ENCODE peak calls at places on chromosomes 6 and 20, in six cellular contexts. P is AG04450, W is natural killer cell, X is stomach, G is lung, T is fibroblast of mammary gland. O is an unnamed sample.

GRCh38 chr6:4103929-4104328 is 25.0 kb upstream of the FAM217A start:
- DNase-seq in G (no peak), X (peak), P (no peak), W (no peak), T (no peak), O (no peak)

GRCh38 chr6:138428943-138429616 is 25.1 kb downstream of the HEBP2 start:
- DNase-seq in X (no peak), P (peak), G (no peak), T (peak), W (no peak), O (no peak)

GRCh38 chr20:45433316-45433715 is 17.4 kb downstream of the PIGT start:
- DNase-seq in G (no peak), T (peak), W (no peak), P (peak), X (no peak), O (no peak)

GRCh38 chr6:72588155-72588554 is 33.7 kb upstream of the KCNQ5 start:
- DNase-seq in P (no peak), G (no peak), W (no peak), T (no peak), X (no peak), O (no peak)

GRCh38 chr20:38685853-38686473 is 38.3 kb upstream of the SLC32A1 start:
- DNase-seq in W (peak), T (peak), P (peak), X (peak), G (peak), O (no peak)

GRCh38 chr6:12039540-12040459 is 27.7 kb downstream of the HIVEP1 start:
- DNase-seq in T (no peak), W (no peak), X (no peak), G (no peak), P (no peak), O (no peak)

GRCh38 chr6:153001767-153002612 is 519 bp downstream of the MTRF1L start:
- DNase-seq in X (no peak), W (no peak), G (no peak), T (peak), P (no peak), O (no peak)

GRCh38 chr6:166032366-166033171 is 135.1 kb downstream of the TBXT start:
- DNase-seq in G (no peak), P (peak), X (no peak), W (no peak), T (peak), O (peak)

GRCh38 chr20:32456869-32457421 is 98.8 kb downstream of the ASXL1 start:
- DNase-seq in W (no peak), T (no peak), X (peak), P (no peak), G (no peak), O (no peak)

GRCh38 chr6:109239918-109240321 is 142.3 kb downstream of the CD164 start:
- DNase-seq in W (no peak), X (no peak), G (no peak), P (no peak), T (no peak), O (no peak)

GRCh38 chr20:58583586-58583985 is 67.5 kb upstream of the STX16 start:
- DNase-seq in T (no peak), G (no peak), P (no peak), X (no peak), W (no peak), O (no peak)

GRCh38 chr20:4829494-4830211 is 107.9 kb downstream of the PRND start:
- DNase-seq in G (no peak), P (no peak), X (no peak), T (no peak), W (no peak), O (no peak)

GRCh38 chr6:27871919-27872633 is 40.1 kb downstream of the OR2B2 start:
- DNase-seq in P (peak), G (peak), T (peak), W (peak), X (peak), O (peak)

GRCh38 chr20:4737857-4738627 is 16.3 kb downstream of the PRND start:
- DNase-seq in G (no peak), T (no peak), X (no peak), P (no peak), W (no peak), O (no peak)

GRCh38 chr6:37435816-37436215 is 2.8 kb downstream of the CMTR1 start:
- DNase-seq in T (peak), G (no peak), P (no peak), W (no peak), X (no peak), O (no peak)

GRCh38 chr20:35991142-35991771 is 22.9 kb downstream of the CNBD2 start:
- DNase-seq in G (no peak), P (no peak), X (peak), W (no peak), T (peak), O (no peak)

GRCh38 chr6:108798672-108799355 is 49.4 kb upstream of the ARMC2 start:
- DNase-seq in W (peak), X (peak), P (no peak), G (no peak), T (no peak), O (no peak)

GRCh38 chr6:100417037-100417436 is 47.7 kb downstream of the SIM1 start:
- DNase-seq in T (no peak), W (no peak), G (no peak), P (no peak), X (no peak), O (no peak)

GRCh38 chr6:39130691-39131090 is 15.7 kb upstream of the SAYSD1 start:
- DNase-seq in X (no peak), W (no peak), P (no peak), T (peak), G (no peak), O (no peak)

GRCh38 chr6:28105286-28105685 is 19.1 kb upstream of the ZSCAN16 start:
- DNase-seq in P (no peak), W (no peak), G (no peak), T (peak), X (no peak), O (no peak)

GRCh38 chr6:36625161-36625919 is 31.2 kb downstream of the SRSF3 start:
- DNase-seq in T (peak), P (peak), G (no peak), W (no peak), X (peak), O (no peak)

GRCh38 chr6:110490110-110490509 is 13.7 kb upstream of the SLC22A16 start:
- DNase-seq in T (peak), X (no peak), G (no peak), W (no peak), P (no peak), O (no peak)

GRCh38 chr20:50967621-50968020 is 9.0 kb downstream of the MOCS3 start:
- DNase-seq in W (no peak), T (no peak), P (no peak), G (no peak), X (no peak), O (no peak)

GRCh38 chr6:81818778-81819491 is 66.5 kb upstream of the TENT5A start:
- DNase-seq in T (peak), G (no peak), X (no peak), P (no peak), W (no peak), O (no peak)

GRCh38 chr6:112833546-112834215 is 486.6 kb downstream of the RFPL4B start:
- DNase-seq in T (no peak), G (no peak), X (no peak), P (no peak), W (no peak), O (no peak)

GRCh38 chr6:53398541-53399344 is 50.0 kb upstream of the ELOVL5 start:
- DNase-seq in T (no peak), G (no peak), X (no peak), W (no peak), P (no peak), O (no peak)

GRCh38 chr6:14877758-14878157 is 368.1 kb upstream of the JARID2 start:
- DNase-seq in G (no peak), P (no peak), W (no peak), T (no peak), X (no peak), O (no peak)

GRCh38 chr6:80618953-80619352 is 512.5 kb downstream of the BCKDHB start:
- DNase-seq in X (no peak), P (no peak), W (no peak), T (peak), G (no peak), O (no peak)

GRCh38 chr6:56916849-56917551 is 37.9 kb upstream of the BEND6 start:
- DNase-seq in P (no peak), T (no peak), G (no peak), W (no peak), X (no peak), O (no peak)

GRCh38 chr6:135410856-135411255 is 86.7 kb downstream of the AHI1 start:
- DNase-seq in G (no peak), T (no peak), P (no peak), W (no peak), X (no peak), O (no peak)

GRCh38 chr6:135411849-135412248 is 85.7 kb downstream of the AHI1 start:
- DNase-seq in P (no peak), T (no peak), G (no peak), X (no peak), W (no peak), O (no peak)

GRCh38 chr6:135411339-135411738 is 86.2 kb downstream of the AHI1 start:
- DNase-seq in G (no peak), T (peak), W (no peak), P (no peak), X (no peak), O (no peak)
- TF ChIP-seq CTCF in G (no peak), T (peak), W (no peak), P (peak), X (no peak), O (peak)

DNA sequence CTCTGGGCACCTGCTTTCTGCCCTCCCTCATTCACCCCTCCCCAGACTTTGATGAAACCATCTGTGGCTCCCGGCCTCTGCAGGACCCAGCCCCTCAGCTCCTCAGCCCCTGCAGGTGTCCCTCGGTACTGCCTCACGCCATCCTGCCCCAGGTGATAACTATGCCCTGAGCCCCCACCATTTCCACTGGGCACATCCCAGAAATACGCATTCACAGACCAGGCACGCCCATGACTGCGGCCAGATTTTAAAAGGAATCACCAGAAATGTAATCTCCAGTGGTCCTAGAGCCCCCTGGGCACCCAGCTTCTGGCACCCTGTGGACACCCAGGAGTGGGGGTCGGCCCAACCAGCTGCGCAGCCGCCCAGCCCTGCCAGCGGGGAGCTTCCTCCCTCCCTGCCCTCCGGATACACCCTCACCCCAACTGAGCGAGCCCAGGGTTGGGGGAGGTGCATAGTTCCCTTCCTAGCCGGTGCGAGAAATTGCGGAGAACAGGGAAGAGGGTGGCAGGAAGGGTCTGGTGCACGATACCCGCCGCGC is 585 bp upstream of the NTSR1 start:
- DNase-seq in P (no peak), T (no peak), X (no peak), W (no peak), G (no peak), O (no peak)
- TF ChIP-seq CTCF in P (peak), T (peak), X (no peak), W (peak), G (no peak), O (peak)

GRCh38 chr6:6712979-6713514 is 124.5 kb downstream of the LY86 start:
- DNase-seq in G (no peak), P (no peak), X (no peak), T (no peak), W (no peak), O (no peak)

GRCh38 chr6:6713660-6714446 is 125.3 kb downstream of the LY86 start:
- DNase-seq in P (no peak), X (no peak), T (peak), W (no peak), G (no peak), O (no peak)

GRCh38 chr6:6714498-6715360 is 126.2 kb downstream of the LY86 start:
- DNase-seq in X (no peak), W (no peak), T (no peak), G (no peak), P (no peak), O (no peak)

GRCh38 chr6:6711832-6712231 is 123.3 kb downstream of the LY86 start:
- DNase-seq in T (no peak), W (no peak), X (no peak), P (no peak), G (no peak), O (no peak)

GRCh38 chr6:6712258-6712978 is 123.9 kb downstream of the LY86 start:
- DNase-seq in X (peak), P (peak), W (no peak), T (peak), G (no peak), O (peak)
- TF ChIP-seq CTCF in X (no peak), P (no peak), W (no peak), T (no peak), G (no peak), O (peak)

GRCh38 chr6:150143521-150144293 is 863 bp downstream of the PPP1R14C start:
- DNase-seq in T (no peak), X (no peak), W (no peak), P (no peak), G (no peak), O (no peak)
- TF ChIP-seq CTCF in T (no peak), X (no peak), W (no peak), P (no peak), G (no peak), O (no peak)

GRCh38 chr20:11437611-11438380 is 479.9 kb upstream of the BTBD3 start:
- DNase-seq in T (no peak), W (no peak), X (no peak), G (no peak), P (no peak), O (no peak)
- TF ChIP-seq CTCF in T (no peak), W (no peak), X (no peak), G (no peak), P (no peak), O (no peak)

GRCh38 chr20:62875419-62876355 is 14.1 kb upstream of the TCFL5 start:
- DNase-seq in T (peak), P (peak), G (peak), W (no peak), X (peak), O (no peak)
- TF ChIP-seq CTCF in T (peak), P (peak), G (no peak), W (no peak), X (no peak), O (peak)

GRCh38 chr20:46689082-46689753 is at the start of gene TP53RK:
- DNase-seq in X (peak), T (peak), P (peak), W (peak), G (peak), O (peak)
- TF ChIP-seq CTCF in X (no peak), T (no peak), P (peak), W (peak), G (no peak), O (peak)

O was measured in epithelial cell of proximal tubule.